ENCODE peak calls at places on chromosomes 4 and X, in nine cellular contexts. One of them, this sample, is unnamed.

GRCh38 chr4:172892300-172892699 is 276.3 kb upstream of the GALNT7 start:
- DNase-seq in adrenal gland: no peak
- DNase-seq in mammary epithelial cell: peak; percentile 25
- DNase-seq in psoas muscle: no peak
- DNase-seq in IMR-90: peak; percentile 3
- DNase-seq in K562: peak; percentile 17
- DNase-seq in RWPE2: no peak
- DNase-seq in brain microvascular endothelial cell: peak; percentile 3
- DNase-seq in upper lobe of right lung: no peak
- DNase-seq in this sample: no peak

GRCh38 chrX:24146283-24146865 is 3.2 kb upstream of the ZFX start:
- DNase-seq in psoas muscle: no peak
- DNase-seq in brain microvascular endothelial cell: no peak
- DNase-seq in mammary epithelial cell: no peak
- DNase-seq in RWPE2: no peak
- DNase-seq in K562: no peak
- DNase-seq in upper lobe of right lung: no peak
- DNase-seq in IMR-90: peak; percentile 22
- DNase-seq in adrenal gland: no peak
- DNase-seq in this sample: no peak

GRCh38 chr4:130524057-130524456 is 1428.1 kb downstream of the C4orf33 start:
- DNase-seq in psoas muscle: no peak
- DNase-seq in brain microvascular endothelial cell: no peak
- DNase-seq in mammary epithelial cell: no peak
- DNase-seq in upper lobe of right lung: no peak
- DNase-seq in adrenal gland: no peak
- DNase-seq in IMR-90: no peak
- DNase-seq in K562: no peak
- DNase-seq in RWPE2: no peak
- DNase-seq in this sample: no peak

GRCh38 chrX:49063715-49064114 is 4.9 kb downstream of the CCDC120 start:
- DNase-seq in RWPE2: no peak
- DNase-seq in adrenal gland: no peak
- DNase-seq in K562: no peak
- DNase-seq in upper lobe of right lung: no peak
- DNase-seq in mammary epithelial cell: no peak
- DNase-seq in IMR-90: no peak
- DNase-seq in psoas muscle: no peak
- DNase-seq in brain microvascular endothelial cell: no peak
- DNase-seq in this sample: peak; percentile 64

GRCh38 chr4:6824071-6824470 is 41.5 kb downstream of the KIAA0232 start:
- DNase-seq in K562: no peak
- DNase-seq in upper lobe of right lung: no peak
- DNase-seq in adrenal gland: no peak
- DNase-seq in mammary epithelial cell: no peak
- DNase-seq in psoas muscle: no peak
- DNase-seq in RWPE2: no peak
- DNase-seq in brain microvascular endothelial cell: peak; percentile 24
- DNase-seq in IMR-90: peak; percentile 62
- DNase-seq in this sample: no peak

GRCh38 chr4:46270986-46271596 is 118.8 kb downstream of the GABRA2 start:
- DNase-seq in brain microvascular endothelial cell: no peak
- DNase-seq in psoas muscle: no peak
- DNase-seq in K562: no peak
- DNase-seq in mammary epithelial cell: peak; percentile 21
- DNase-seq in RWPE2: no peak
- DNase-seq in upper lobe of right lung: no peak
- DNase-seq in adrenal gland: no peak
- DNase-seq in IMR-90: peak; percentile 4
- DNase-seq in this sample: no peak

GRCh38 chr4:145937990-145938611 is 522 bp downstream of the ZNF827 start:
- DNase-seq in upper lobe of right lung: no peak
- DNase-seq in K562: no peak
- DNase-seq in IMR-90: peak; percentile 27
- DNase-seq in RWPE2: no peak
- DNase-seq in brain microvascular endothelial cell: peak; percentile 22
- DNase-seq in adrenal gland: peak; percentile 21
- DNase-seq in mammary epithelial cell: peak; percentile 45
- DNase-seq in psoas muscle: no peak
- DNase-seq in this sample: no peak

GRCh38 chrX:119398587-119398973 is 556 bp upstream of the SLC25A43 start:
- DNase-seq in brain microvascular endothelial cell: no peak
- DNase-seq in mammary epithelial cell: no peak
- DNase-seq in upper lobe of right lung: no peak
- DNase-seq in RWPE2: no peak
- DNase-seq in adrenal gland: no peak
- DNase-seq in IMR-90: no peak
- DNase-seq in psoas muscle: no peak
- DNase-seq in K562: no peak
- DNase-seq in this sample: no peak

GRCh38 chr4:61200991-61201526 is 933 bp downstream of the ADGRL3 start:
- DNase-seq in K562: no peak
- DNase-seq in RWPE2: no peak
- DNase-seq in upper lobe of right lung: no peak
- DNase-seq in adrenal gland: peak; percentile 17
- DNase-seq in IMR-90: no peak
- DNase-seq in mammary epithelial cell: peak; percentile 46
- DNase-seq in brain microvascular endothelial cell: peak; percentile 45
- DNase-seq in psoas muscle: no peak
- DNase-seq in this sample: no peak

GRCh38 chrX:152884171-152884570 is 13.7 kb upstream of the ZNF185 start:
- DNase-seq in psoas muscle: no peak
- DNase-seq in IMR-90: no peak
- DNase-seq in upper lobe of right lung: no peak
- DNase-seq in K562: peak; percentile 20
- DNase-seq in mammary epithelial cell: no peak
- DNase-seq in adrenal gland: no peak
- DNase-seq in brain microvascular endothelial cell: no peak
- DNase-seq in RWPE2: no peak
- DNase-seq in this sample: no peak

GRCh38 chr4:139595989-139596679 is 40.1 kb upstream of the SETD7 start:
- DNase-seq in IMR-90: peak; percentile 56
- DNase-seq in K562: no peak
- DNase-seq in RWPE2: no peak
- DNase-seq in upper lobe of right lung: no peak
- DNase-seq in psoas muscle: peak; percentile 53
- DNase-seq in brain microvascular endothelial cell: peak; percentile 48
- DNase-seq in mammary epithelial cell: peak; percentile 46
- DNase-seq in adrenal gland: peak; percentile 18
- DNase-seq in this sample: no peak

GRCh38 chr4:23934915-23935314 is 45.1 kb upstream of the PPARGC1A start:
- DNase-seq in adrenal gland: peak; percentile 73
- DNase-seq in IMR-90: peak; percentile 87
- DNase-seq in mammary epithelial cell: peak; percentile 87
- DNase-seq in upper lobe of right lung: peak; percentile 71
- DNase-seq in K562: no peak
- DNase-seq in psoas muscle: peak; percentile 72
- DNase-seq in brain microvascular endothelial cell: peak; percentile 83
- DNase-seq in RWPE2: no peak
- DNase-seq in this sample: peak; percentile 83

GRCh38 chrX:149877636-149878035 is 3.3 kb upstream of the MAGEA8 start:
- DNase-seq in psoas muscle: no peak
- DNase-seq in adrenal gland: no peak
- DNase-seq in upper lobe of right lung: no peak
- DNase-seq in RWPE2: no peak
- DNase-seq in brain microvascular endothelial cell: peak; percentile 25
- DNase-seq in mammary epithelial cell: peak; percentile 15
- DNase-seq in IMR-90: no peak
- DNase-seq in K562: no peak
- DNase-seq in this sample: no peak

GRCh38 chrX:47097018-47097417 is 18.8 kb downstream of the RGN start:
- DNase-seq in IMR-90: no peak
- DNase-seq in upper lobe of right lung: no peak
- DNase-seq in mammary epithelial cell: no peak
- DNase-seq in K562: no peak
- DNase-seq in psoas muscle: no peak
- DNase-seq in adrenal gland: no peak
- DNase-seq in brain microvascular endothelial cell: no peak
- DNase-seq in RWPE2: no peak
- DNase-seq in this sample: no peak

GRCh38 chr4:167143018-167143417 is 91.3 kb downstream of the SPOCK3 start:
- DNase-seq in upper lobe of right lung: no peak
- DNase-seq in adrenal gland: no peak
- DNase-seq in mammary epithelial cell: no peak
- DNase-seq in brain microvascular endothelial cell: no peak
- DNase-seq in RWPE2: no peak
- DNase-seq in K562: no peak
- DNase-seq in psoas muscle: no peak
- DNase-seq in IMR-90: no peak
- DNase-seq in this sample: no peak

GRCh38 chrX:106999002-106999975 is 723 bp downstream of the MORC4 start:
- DNase-seq in psoas muscle: peak; percentile 43
- DNase-seq in adrenal gland: peak; percentile 39
- DNase-seq in RWPE2: no peak
- DNase-seq in mammary epithelial cell: peak; percentile 47
- DNase-seq in K562: peak; percentile 3
- DNase-seq in brain microvascular endothelial cell: peak; percentile 33
- DNase-seq in IMR-90: peak; percentile 49
- DNase-seq in upper lobe of right lung: peak; percentile 69
- DNase-seq in this sample: no peak

GRCh38 chrX:106997611-106998010 is 2.4 kb downstream of the MORC4 start:
- DNase-seq in K562: no peak
- DNase-seq in psoas muscle: no peak
- DNase-seq in RWPE2: no peak
- DNase-seq in brain microvascular endothelial cell: no peak
- DNase-seq in adrenal gland: no peak
- DNase-seq in mammary epithelial cell: no peak
- DNase-seq in IMR-90: no peak
- DNase-seq in upper lobe of right lung: no peak
- DNase-seq in this sample: no peak

GRCh38 chrX:106995678-106996077 is 4.3 kb downstream of the MORC4 start:
- DNase-seq in brain microvascular endothelial cell: no peak
- DNase-seq in upper lobe of right lung: no peak
- DNase-seq in K562: no peak
- DNase-seq in psoas muscle: no peak
- DNase-seq in mammary epithelial cell: no peak
- DNase-seq in IMR-90: no peak
- DNase-seq in RWPE2: no peak
- DNase-seq in adrenal gland: no peak
- DNase-seq in this sample: no peak

GRCh38 chrX:107000013-107000515 is at the start of gene MORC4:
- DNase-seq in adrenal gland: peak; percentile 94
- DNase-seq in mammary epithelial cell: peak; percentile 88
- DNase-seq in K562: peak; percentile 3
- DNase-seq in IMR-90: peak; percentile 81
- DNase-seq in brain microvascular endothelial cell: peak; percentile 81
- DNase-seq in upper lobe of right lung: peak; percentile 90
- DNase-seq in psoas muscle: peak; percentile 83
- DNase-seq in RWPE2: peak; percentile 77
- DNase-seq in this sample: peak; percentile 86
- H3K27ac ChIP-seq in adrenal gland: peak within 1 kb of the TSS; percentile 71
- H3K27ac ChIP-seq in mammary epithelial cell: no peak within 1 kb of the TSS
- H3K27ac ChIP-seq in K562: no peak within 1 kb of the TSS
- H3K27ac ChIP-seq in IMR-90: peak within 1 kb of the TSS; percentile 36
- H3K27ac ChIP-seq in brain microvascular endothelial cell: peak within 1 kb of the TSS; percentile 21
- H3K27ac ChIP-seq in upper lobe of right lung: peak within 1 kb of the TSS; percentile 42
- H3K27ac ChIP-seq in psoas muscle: peak within 1 kb of the TSS; percentile 68
- H3K27ac ChIP-seq in RWPE2: peak within 1 kb of the TSS; percentile 54
- H3K27ac ChIP-seq in this sample: peak within 1 kb of the TSS; percentile 64

DNA sequence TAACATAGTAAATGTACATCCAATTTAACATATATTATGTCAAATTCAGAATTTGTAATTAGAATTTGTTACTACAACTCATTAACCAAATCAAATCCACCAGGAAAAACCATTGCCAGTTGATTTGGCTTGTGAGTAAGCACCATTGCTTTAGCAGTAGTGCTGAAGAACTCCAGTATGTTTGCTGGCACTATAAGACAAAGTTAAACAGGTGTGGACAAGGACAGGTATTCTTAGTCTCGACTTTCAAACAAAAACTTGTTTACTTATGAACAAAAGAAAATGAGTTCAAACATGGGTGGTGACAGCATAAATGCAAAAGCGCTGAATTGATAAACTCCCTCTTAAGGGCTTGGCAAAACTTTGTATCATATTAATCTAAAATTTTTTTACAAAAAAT is 1.3 kb upstream of the ADH7 start:
- DNase-seq in RWPE2: no peak
- DNase-seq in psoas muscle: no peak
- DNase-seq in adrenal gland: no peak
- DNase-seq in mammary epithelial cell: no peak
- DNase-seq in IMR-90: no peak
- DNase-seq in upper lobe of right lung: no peak
- DNase-seq in brain microvascular endothelial cell: no peak
- DNase-seq in K562: no peak
- DNase-seq in this sample: no peak
- H3K4me3 ChIP-seq in RWPE2: no peak overlapping the region
- H3K4me3 ChIP-seq in psoas muscle: no peak overlapping the region
- H3K4me3 ChIP-seq in adrenal gland: no peak overlapping the region
- H3K4me3 ChIP-seq in mammary epithelial cell: no peak overlapping the region
- H3K4me3 ChIP-seq in IMR-90: no peak overlapping the region
- H3K4me3 ChIP-seq in upper lobe of right lung: no peak overlapping the region
- H3K4me3 ChIP-seq in brain microvascular endothelial cell: no peak overlapping the region
- H3K4me3 ChIP-seq in K562: no peak overlapping the region
- H3K4me3 ChIP-seq in this sample: no peak overlapping the region

GRCh38 chr4:140644470-140645185 is 75.9 kb upstream of the UCP1 start:
- DNase-seq in IMR-90: no peak
- DNase-seq in RWPE2: no peak
- DNase-seq in mammary epithelial cell: no peak
- DNase-seq in brain microvascular endothelial cell: no peak
- DNase-seq in adrenal gland: no peak
- DNase-seq in upper lobe of right lung: no peak
- DNase-seq in psoas muscle: no peak
- DNase-seq in K562: no peak
- DNase-seq in this sample: no peak
- TF ChIP-seq CTCF in IMR-90: no peak
- TF ChIP-seq CTCF in RWPE2: no peak
- TF ChIP-seq CTCF in mammary epithelial cell: no peak
- TF ChIP-seq CTCF in brain microvascular endothelial cell: no peak
- TF ChIP-seq CTCF in adrenal gland: no peak
- TF ChIP-seq CTCF in upper lobe of right lung: no peak
- TF ChIP-seq CTCF in psoas muscle: no peak
- TF ChIP-seq CTCF in K562: no peak
- TF ChIP-seq CTCF in this sample: no peak

DNA sequence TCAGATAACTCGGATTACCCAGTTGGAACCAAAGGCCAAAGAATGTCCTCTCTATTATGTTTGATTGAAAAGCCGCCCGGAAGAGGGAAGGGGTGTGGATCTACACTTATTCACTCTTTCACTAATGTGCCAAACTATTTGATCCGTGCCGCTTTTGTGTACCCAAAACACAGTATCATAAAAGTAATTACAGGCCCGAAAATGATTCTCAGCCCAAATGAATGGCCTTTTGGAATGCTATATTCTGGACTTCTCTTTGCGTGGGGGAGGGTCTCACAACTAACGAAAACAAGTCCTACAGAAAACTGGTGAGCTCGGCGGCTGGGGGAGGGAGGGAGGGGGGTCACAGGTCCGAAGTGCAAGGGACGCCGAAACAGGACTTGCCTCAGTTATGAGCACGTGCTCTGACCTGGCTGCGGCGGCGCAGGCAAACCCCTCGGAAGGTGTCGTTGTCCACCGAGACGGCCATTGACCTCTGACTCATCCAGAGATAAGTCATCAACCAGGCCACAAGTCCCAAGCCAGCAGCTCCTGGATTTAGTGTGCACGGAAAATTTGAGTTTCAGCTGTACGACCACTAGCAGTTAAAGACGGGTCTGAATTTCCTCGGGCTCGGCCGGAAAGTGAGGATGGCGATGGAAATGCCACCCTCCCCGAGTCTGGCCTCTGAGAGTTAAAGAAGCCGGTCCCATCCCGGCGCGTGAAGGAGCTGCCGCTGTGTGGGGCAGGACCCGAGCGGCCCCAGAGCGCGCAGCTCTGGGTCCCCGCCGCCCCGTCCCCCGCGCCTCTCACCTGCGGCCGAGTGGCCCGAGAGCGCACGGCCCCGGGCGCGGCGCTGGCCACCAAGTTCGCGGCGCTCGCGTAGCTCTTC is 721 bp downstream of the SH3D19 start:
- DNase-seq in mammary epithelial cell: peak; percentile 60
- DNase-seq in upper lobe of right lung: peak; percentile 71
- DNase-seq in adrenal gland: peak; percentile 87
- DNase-seq in IMR-90: peak; percentile 47
- DNase-seq in brain microvascular endothelial cell: peak; percentile 46
- DNase-seq in psoas muscle: peak; percentile 67
- DNase-seq in K562: peak; percentile 17
- DNase-seq in RWPE2: peak; percentile 65
- DNase-seq in this sample: peak; percentile 79
- H3K27ac ChIP-seq in mammary epithelial cell: peak overlapping the region; percentile 87
- H3K27ac ChIP-seq in upper lobe of right lung: peak overlapping the region; percentile 86
- H3K27ac ChIP-seq in adrenal gland: peak overlapping the region; percentile 96
- H3K27ac ChIP-seq in IMR-90: no peak overlapping the region
- H3K27ac ChIP-seq in brain microvascular endothelial cell: no peak overlapping the region
- H3K27ac ChIP-seq in psoas muscle: peak overlapping the region; percentile 94
- H3K27ac ChIP-seq in K562: no peak overlapping the region
- H3K27ac ChIP-seq in RWPE2: peak overlapping the region; percentile 77
- H3K27ac ChIP-seq in this sample: peak overlapping the region; percentile 91